ENCODE peak calls at places on chromosomes 6 and 20, in six cellular contexts. O, W, I, Q, G and V are unnamed samples.

GRCh38 chr6:7341271-7341670 is 28.3 kb upstream of the SSR1 start:
- DNase-seq in I (no peak), G (no peak), O (no peak), W (no peak), Q (no peak), V (no peak)

GRCh38 chr6:1763411-1763810 is 153.7 kb downstream of the FOXC1 start:
- DNase-seq in W (no peak), O (no peak), G (no peak), Q (no peak), I (no peak), V (no peak)

GRCh38 chr6:43972179-43972914 is 154.9 kb downstream of the MRPL14 start:
- DNase-seq in O (no peak), Q (no peak), W (no peak), G (no peak), I (no peak), V (no peak)

GRCh38 chr6:148451690-148452089 is 109.1 kb downstream of the SASH1 start:
- DNase-seq in Q (no peak), G (peak), W (no peak), O (no peak), I (no peak), V (no peak)

GRCh38 chr6:13307508-13307995 is 20.8 kb downstream of the TBC1D7 start:
- DNase-seq in G (peak), I (no peak), O (no peak), Q (no peak), W (peak), V (no peak)

GRCh38 chr6:35489995-35490791 is 6.7 kb downstream of the TEAD3 start:
- DNase-seq in W (peak), G (peak), Q (no peak), O (peak), I (peak), V (no peak)

GRCh38 chr6:26003102-26003694 is 40.6 kb downstream of the TRIM38 start:
- DNase-seq in I (peak), O (no peak), W (no peak), Q (no peak), G (peak), V (no peak)

GRCh38 chr20:55678970-55679667 is 326.2 kb downstream of the CBLN4 start:
- DNase-seq in O (no peak), Q (no peak), G (no peak), I (no peak), W (no peak), V (no peak)

GRCh38 chr6:7114744-7115451 is 7.1 kb downstream of the RREB1 start:
- DNase-seq in W (no peak), O (no peak), I (no peak), Q (no peak), G (no peak), V (no peak)

GRCh38 chr20:43991264-43991663 is 76.6 kb downstream of the TOX2 start:
- DNase-seq in Q (no peak), O (no peak), W (no peak), G (no peak), I (no peak), V (no peak)

GRCh38 chr6:137102851-137103492 is 58.2 kb upstream of the IL20RA start:
- DNase-seq in W (no peak), O (no peak), G (no peak), Q (peak), I (no peak), V (peak)

GRCh38 chr6:139871844-139872510 is 497.5 kb upstream of the CITED2 start:
- DNase-seq in I (no peak), O (no peak), Q (no peak), W (no peak), G (no peak), V (no peak)

GRCh38 chr20:61117725-61118124 is 134.3 kb upstream of the CDH4 start:
- DNase-seq in I (no peak), W (no peak), Q (no peak), G (peak), O (no peak), V (no peak)

GRCh38 chr6:141551318-141551717 is 581.4 kb upstream of the GJE1 start:
- DNase-seq in G (peak), O (no peak), Q (no peak), I (no peak), W (no peak), V (no peak)

GRCh38 chr6:33693186-33694158 is 18.0 kb downstream of the UQCC2 start:
- DNase-seq in G (no peak), Q (no peak), W (no peak), O (peak), I (peak), V (no peak)

GRCh38 chr6:33205172-33206026 is 944 bp downstream of the HSD17B8 start:
- DNase-seq in G (peak), W (no peak), I (peak), O (no peak), Q (peak), V (no peak)

GRCh38 chr20:52422574-52423463 is 231.2 kb upstream of the ZFP64 start:
- DNase-seq in O (no peak), W (no peak), Q (no peak), I (no peak), G (no peak), V (no peak)

GRCh38 chr20:18628330-18628941 is 40.6 kb downstream of the DTD1 start:
- DNase-seq in O (no peak), Q (no peak), I (no peak), W (peak), G (no peak), V (no peak)

GRCh38 chr20:64111841-64112641 is 4.7 kb upstream of the NPBWR2 start:
- DNase-seq in G (no peak), O (peak), W (peak), Q (no peak), I (peak), V (no peak)

GRCh38 chr6:169701953-169702639 is at the start of the genes C6orf120 and WDR27:
- DNase-seq in G (peak), O (peak), W (peak), Q (peak), I (peak), V (peak)

GRCh38 chr6:159830481-159831372 is 30.7 kb downstream of the PNLDC1 start:
- DNase-seq in I (no peak), Q (no peak), O (no peak), W (no peak), G (no peak), V (no peak)

GRCh38 chr20:36975085-36975829 is 23.7 kb upstream of the SAMHD1 start:
- DNase-seq in O (no peak), Q (peak), G (no peak), I (no peak), W (no peak), V (no peak)

GRCh38 chr6:28922841-28923317 is 906 bp downstream of the TRIM27 start:
- DNase-seq in I (no peak), W (no peak), Q (peak), O (peak), G (peak), V (no peak)

GRCh38 chr20:25216199-25216945 is 20.9 kb downstream of the ENTPD6 start:
- DNase-seq in Q (no peak), O (no peak), G (no peak), W (no peak), I (no peak), V (no peak)

GRCh38 chr6:24859132-24859531 is 60.4 kb upstream of the ARMH2 start:
- DNase-seq in W (no peak), G (no peak), Q (no peak), O (no peak), I (no peak), V (no peak)

GRCh38 chr6:114131943-114132342 is 161.0 kb upstream of the HDAC2 start:
- DNase-seq in Q (no peak), I (no peak), O (no peak), W (no peak), G (no peak), V (no peak)

GRCh38 chr6:45483021-45483420 is 105.3 kb upstream of the SUPT3H start:
- DNase-seq in O (no peak), Q (no peak), W (no peak), I (no peak), G (peak), V (no peak)

DNA sequence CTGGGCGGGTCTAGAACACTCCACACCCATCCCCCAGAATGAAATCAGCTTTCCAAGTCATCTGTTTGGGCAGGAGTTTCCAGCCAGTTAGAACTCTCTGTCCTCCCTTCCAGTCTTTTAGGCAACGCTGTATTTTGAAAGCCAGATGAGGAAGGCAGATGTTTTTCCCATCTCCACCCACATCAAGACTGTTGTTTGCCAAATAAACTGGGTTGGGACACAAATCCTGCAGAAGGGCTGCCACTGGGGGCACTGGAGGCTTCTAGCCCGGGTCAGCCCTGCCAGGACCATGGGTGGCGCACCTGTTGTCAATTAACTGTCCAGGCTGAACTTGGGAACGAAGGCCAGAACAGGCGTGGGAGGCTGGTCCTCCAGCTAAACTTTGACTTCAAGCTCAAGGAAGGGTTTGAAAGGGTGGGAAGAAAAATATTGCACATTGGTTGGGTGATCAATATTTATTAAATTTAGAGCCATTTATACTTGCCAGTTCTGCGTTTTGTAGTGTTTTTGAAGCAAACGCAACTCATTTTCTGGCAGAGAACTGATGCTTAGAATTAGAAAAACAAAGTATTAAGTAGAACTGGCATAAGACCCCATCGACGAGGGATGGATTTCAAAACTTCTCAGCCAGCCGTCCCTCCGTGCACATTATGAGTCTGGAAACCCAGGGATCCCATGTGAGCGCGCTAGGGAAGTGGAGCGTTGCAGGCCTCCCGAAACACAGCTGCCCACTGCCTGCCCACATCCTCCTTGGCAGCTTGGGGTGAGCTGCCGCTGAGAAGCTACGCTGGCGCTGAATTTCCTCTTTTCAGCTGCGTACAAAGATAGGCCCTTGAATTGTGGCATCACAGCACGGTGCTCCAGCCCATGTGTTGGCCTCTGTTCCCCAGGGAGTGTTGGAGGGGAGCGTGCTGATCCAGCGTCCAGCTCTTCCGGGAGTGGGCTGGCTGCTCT is 297.4 kb downstream of the QKI start:
- DNase-seq in G (no peak), W (no peak), O (peak), Q (no peak), I (peak), V (no peak)
- TF ChIP-seq CTCF in G (no peak), W (no peak), O (peak), Q (no peak), I (peak), V (peak)

GRCh38 chr6:155142902-155143609 is 120.8 kb upstream of the CLDN20 start:
- DNase-seq in G (peak), Q (no peak), W (no peak), O (no peak), I (no peak), V (no peak)
- H3K4me3 ChIP-seq in G (no peak), Q (no peak), W (no peak), O (peak), I (peak), V (no peak)

GRCh38 chr6:57423468-57423867 is 106.0 kb downstream of the PRIM2 start:
- DNase-seq in Q (no peak), I (no peak), O (no peak), G (no peak), W (no peak), V (no peak)

GRCh38 chr6:57421503-57421902 is 104.1 kb downstream of the PRIM2 start:
- DNase-seq in W (no peak), I (no peak), Q (no peak), G (no peak), O (no peak), V (no peak)
- TF ChIP-seq CTCF in W (no peak), I (no peak), Q (no peak), G (no peak), O (no peak), V (no peak)

GRCh38 chr6:31308845-31309175 is 36.9 kb upstream of the HLA-C start:
- DNase-seq in W (no peak), I (no peak), G (no peak), O (no peak), Q (no peak), V (no peak)
- H3K4me3 ChIP-seq in W (peak), I (peak), G (no peak), O (peak), Q (no peak), V (no peak)

GRCh38 chr20:49519212-49519712 is 36.8 kb upstream of the KCNB1 start:
- DNase-seq in I (no peak), O (no peak), Q (no peak), G (no peak), W (no peak), V (no peak)

GRCh38 chr20:49517509-49518100 is 35.1 kb upstream of the KCNB1 start:
- DNase-seq in I (no peak), G (no peak), W (no peak), O (no peak), Q (no peak), V (no peak)

GRCh38 chr20:49521356-49521755 is 38.9 kb upstream of the KCNB1 start:
- DNase-seq in Q (no peak), W (no peak), O (no peak), G (no peak), I (peak), V (no peak)

GRCh38 chr20:49518576-49518975 is 36.1 kb upstream of the KCNB1 start:
- DNase-seq in Q (no peak), I (no peak), W (no peak), G (no peak), O (no peak), V (no peak)

GRCh38 chr20:49519777-49520359 is 37.4 kb upstream of the KCNB1 start:
- DNase-seq in G (no peak), I (no peak), O (no peak), W (no peak), Q (no peak), V (no peak)
- TF ChIP-seq CTCF in G (peak), I (no peak), O (no peak), W (no peak), Q (no peak), V (peak)

DNA sequence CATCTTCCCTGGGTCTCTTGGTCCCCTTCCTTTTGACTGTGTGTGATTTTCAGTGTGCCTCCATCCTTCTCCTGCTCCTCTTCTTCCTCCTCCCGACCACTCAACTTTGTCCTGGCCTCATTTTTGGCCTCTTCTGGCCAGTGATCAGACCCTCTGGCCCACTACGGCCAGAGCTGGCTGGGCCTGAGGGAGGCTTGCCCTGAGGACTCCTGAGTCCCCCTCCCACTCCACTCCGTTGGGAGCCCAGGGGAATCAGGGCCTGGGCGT is 910 bp upstream of the DDR1 start:
- DNase-seq in I (no peak), O (no peak), G (no peak), W (no peak), Q (no peak), V (no peak)
- H3K4me3 ChIP-seq in I (peak), O (peak), G (no peak), W (peak), Q (no peak), V (peak)

DNA sequence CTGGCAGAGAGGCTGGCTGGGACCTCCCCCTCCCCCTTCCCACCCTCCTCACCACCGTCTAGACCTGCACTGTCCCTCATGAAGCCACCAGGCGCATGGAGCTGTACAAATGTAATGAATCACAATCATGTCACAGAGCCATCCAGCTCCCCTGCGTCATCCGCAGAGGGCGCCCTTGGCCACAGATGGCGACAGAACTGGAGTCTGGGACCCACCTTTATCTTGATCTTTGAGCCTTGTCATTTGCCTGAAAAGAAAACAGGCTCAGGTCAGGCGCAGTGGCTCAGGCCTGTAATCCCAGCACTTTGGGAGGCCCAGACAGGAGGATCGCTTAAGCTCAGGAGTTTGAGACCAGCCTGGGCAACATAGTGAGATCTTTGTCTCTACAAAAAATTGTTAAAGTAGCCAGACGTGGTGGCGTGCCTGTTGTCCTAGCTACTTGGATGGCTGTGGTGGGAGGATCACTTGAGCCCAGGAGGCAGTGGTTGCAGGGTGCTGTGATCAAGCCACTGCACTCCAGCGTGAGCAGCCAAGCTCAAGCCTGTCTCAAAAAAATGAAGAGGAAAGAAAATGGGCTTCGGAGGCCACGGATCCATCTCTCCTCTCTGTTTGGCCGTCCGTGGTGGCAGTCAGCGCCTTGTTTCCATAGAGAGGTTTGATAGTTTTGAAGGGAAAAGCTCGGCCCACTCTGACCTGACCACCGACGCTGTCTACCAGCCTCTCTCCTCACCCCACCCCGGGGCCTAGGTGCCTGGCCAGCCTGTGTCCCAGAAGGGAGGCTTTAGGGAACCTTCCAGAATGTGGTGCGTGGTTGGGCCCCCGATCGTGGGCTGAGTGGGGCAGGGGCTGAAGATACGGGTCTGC is 6.2 kb downstream of the COL9A3 start:
- DNase-seq in W (no peak), Q (peak), O (no peak), G (peak), I (no peak), V (no peak)
- TF ChIP-seq CTCF in W (no peak), Q (peak), O (no peak), G (peak), I (no peak), V (peak)

GRCh38 chr6:79574636-79575035 is 37.4 kb upstream of the LCA5 start:
- DNase-seq in I (no peak), O (no peak), W (no peak), G (peak), Q (no peak), V (no peak)

GRCh38 chr6:79570129-79570801 is 33.0 kb upstream of the LCA5 start:
- DNase-seq in I (no peak), O (no peak), W (no peak), Q (no peak), G (peak), V (no peak)

GRCh38 chr6:79570802-79571367 is 33.7 kb upstream of the LCA5 start:
- DNase-seq in W (no peak), G (peak), O (no peak), Q (peak), I (no peak), V (no peak)
- H3K4me3 ChIP-seq in W (no peak), G (no peak), O (peak), Q (peak), I (peak), V (no peak)

GRCh38 chr20:20820104-20820503 is 107.7 kb upstream of the RALGAPA2 start:
- DNase-seq in W (no peak), O (no peak), I (no peak), G (peak), Q (no peak), V (no peak)
- TF ChIP-seq CTCF in W (peak), O (peak), I (peak), G (peak), Q (peak), V (peak)

GRCh38 chr6:168147205-168147738 is 68.3 kb upstream of the FRMD1 start:
- DNase-seq in I (no peak), Q (no peak), G (no peak), O (no peak), W (no peak), V (no peak)

GRCh38 chr6:168148231-168148849 is 69.3 kb upstream of the FRMD1 start:
- DNase-seq in G (no peak), W (no peak), Q (no peak), I (no peak), O (no peak), V (no peak)

GRCh38 chr6:168152306-168152963 is 73.4 kb upstream of the FRMD1 start:
- DNase-seq in W (no peak), I (no peak), G (no peak), Q (no peak), O (no peak), V (no peak)

GRCh38 chr6:168149015-168149414 is 70.0 kb upstream of the FRMD1 start:
- DNase-seq in G (no peak), Q (no peak), I (no peak), W (no peak), O (no peak), V (no peak)

GRCh38 chr6:168150551-168151444 is 71.8 kb upstream of the FRMD1 start:
- DNase-seq in Q (no peak), W (no peak), I (no peak), O (no peak), G (no peak), V (no peak)
- H3K4me3 ChIP-seq in Q (no peak), W (no peak), I (no peak), O (no peak), G (no peak), V (no peak)